ENCODE peak calls at places on chromosomes 6 and 20, in four cellular contexts. B is ovary, O is heart left ventricle, X is PC-9. H is an unnamed sample.

GRCh38 chr6:167285077-167285770 is 5.9 kb upstream of the UNC93A start:
- DNase-seq in O (no peak), X (no peak), B (no peak), H (no peak)

GRCh38 chr20:57779401-57780003 is 69.7 kb upstream of the PMEPA1 start:
- DNase-seq in O (no peak), B (no peak), X (peak; percentile 46), H (no peak)

GRCh38 chr20:709421-709820 is 33.8 kb upstream of the SCRT2 start:
- DNase-seq in O (no peak), X (no peak), B (no peak), H (no peak)

GRCh38 chr6:10073326-10073725 is 341.5 kb downstream of the TFAP2A start:
- DNase-seq in B (no peak), O (no peak), X (no peak), H (no peak)

GRCh38 chr20:11261533-11262000 is 587.8 kb upstream of the JAG1 start:
- DNase-seq in X (no peak), O (no peak), B (no peak), H (peak; percentile 76)

GRCh38 chr6:128491041-128491642 is 29.3 kb downstream of the PTPRK start:
- DNase-seq in O (no peak), B (no peak), X (no peak), H (peak; percentile 52)

GRCh38 chr20:62303327-62304226 is 780 bp downstream of the ADRM1 start:
- DNase-seq in O (no peak), B (no peak), X (peak; percentile 64), H (no peak)

GRCh38 chr6:112739766-112740165 is 392.6 kb downstream of the RFPL4B start:
- DNase-seq in B (no peak), X (no peak), O (no peak), H (no peak)

GRCh38 chr20:58420798-58421496 is 31.9 kb downstream of the VAPB start:
- DNase-seq in O (no peak), X (no peak), B (no peak), H (no peak)

GRCh38 chr20:37421988-37422387 is 76.0 kb downstream of the SRC start:
- DNase-seq in O (no peak), X (no peak), B (no peak), H (no peak)

GRCh38 chr6:25178336-25178735 is 100.8 kb upstream of the CARMIL1 start:
- DNase-seq in B (no peak), O (no peak), X (no peak), H (no peak)

GRCh38 chr6:37005061-37005810 is at the start of gene FGD2:
- DNase-seq in B (no peak), X (no peak), O (no peak), H (no peak)

GRCh38 chr6:163443985-163444553 is 29.6 kb downstream of the QKI start:
- DNase-seq in B (no peak), X (no peak), O (no peak), H (no peak)

GRCh38 chr6:3612341-3613041 is 139.0 kb downstream of the PXDC1 start:
- DNase-seq in X (peak; percentile 48), B (no peak), O (no peak), H (peak; percentile 63)

GRCh38 chr6:47076422-47077344 is 34.6 kb upstream of the ADGRF1 start:
- DNase-seq in X (no peak), B (peak; percentile 60), O (peak; percentile 39), H (no peak)

GRCh38 chr6:16336056-16336810 is 97.8 kb downstream of the GMPR start:
- DNase-seq in O (no peak), B (no peak), X (no peak), H (no peak)

GRCh38 chr6:16337280-16337975 is 99.0 kb downstream of the GMPR start:
- DNase-seq in O (peak; percentile 97), X (no peak), B (peak; percentile 95), H (peak; percentile 89)

GRCh38 chr6:16339263-16339587 is 100.8 kb downstream of the GMPR start:
- DNase-seq in B (no peak), O (no peak), X (no peak), H (no peak)

GRCh38 chr6:16335176-16335575 is 96.8 kb downstream of the GMPR start:
- DNase-seq in X (no peak), B (no peak), O (no peak), H (no peak)

GRCh38 chr6:16338577-16339262 is 100.3 kb downstream of the GMPR start:
- DNase-seq in O (peak; percentile 69), B (peak; percentile 75), X (peak; percentile 63), H (peak; percentile 95)
- H3K4me3 ChIP-seq in O (no peak overlapping the region), B (no peak overlapping the region), X (no peak overlapping the region), H (no peak overlapping the region)

DNA sequence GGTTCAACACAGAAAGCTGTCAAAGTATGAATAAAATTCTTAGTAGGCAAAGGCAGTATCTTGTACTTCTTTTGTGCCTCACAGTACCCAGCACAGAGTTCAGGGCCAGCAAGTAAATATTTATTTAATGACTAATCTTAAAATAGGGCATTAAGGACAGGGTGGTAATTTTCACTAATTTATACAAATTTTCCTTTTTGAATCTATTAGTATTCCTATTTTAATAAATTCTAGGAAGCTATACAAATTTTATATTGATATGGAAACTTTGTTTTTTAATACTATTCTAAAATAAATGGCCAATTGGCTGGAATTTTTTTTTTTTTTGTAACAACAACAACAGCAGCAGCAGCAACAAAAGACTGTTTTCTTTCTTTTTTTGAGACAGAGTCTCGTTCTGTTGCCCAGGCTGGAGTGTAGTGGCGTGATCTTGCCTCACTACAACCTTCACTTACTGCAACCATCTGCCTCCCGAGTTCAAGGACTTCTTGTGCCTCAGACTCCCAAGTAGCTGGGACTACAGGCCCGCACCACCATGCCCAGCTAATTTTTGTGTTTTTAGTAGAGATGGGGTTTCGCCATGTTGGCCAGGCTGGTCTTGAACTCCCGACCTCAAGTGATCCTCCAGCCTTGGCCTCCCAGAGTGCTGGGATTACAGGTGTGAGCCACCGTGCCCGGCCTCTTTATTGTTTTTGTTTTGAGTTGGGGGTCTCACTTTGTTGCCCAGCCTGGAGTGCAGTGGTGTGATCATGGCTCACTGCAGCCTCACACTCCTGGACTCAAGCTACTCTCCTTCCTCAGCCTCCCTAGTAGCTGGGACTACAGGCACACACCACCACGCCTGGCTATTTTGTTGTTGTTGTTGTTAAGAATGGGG is 85.2 kb downstream of the FKBP5 start:
- DNase-seq in X (no peak), O (no peak), B (no peak), H (no peak)
- H3K4me3 ChIP-seq in X (peak overlapping the region; percentile 27), O (no peak overlapping the region), B (no peak overlapping the region), H (no peak overlapping the region)

DNA sequence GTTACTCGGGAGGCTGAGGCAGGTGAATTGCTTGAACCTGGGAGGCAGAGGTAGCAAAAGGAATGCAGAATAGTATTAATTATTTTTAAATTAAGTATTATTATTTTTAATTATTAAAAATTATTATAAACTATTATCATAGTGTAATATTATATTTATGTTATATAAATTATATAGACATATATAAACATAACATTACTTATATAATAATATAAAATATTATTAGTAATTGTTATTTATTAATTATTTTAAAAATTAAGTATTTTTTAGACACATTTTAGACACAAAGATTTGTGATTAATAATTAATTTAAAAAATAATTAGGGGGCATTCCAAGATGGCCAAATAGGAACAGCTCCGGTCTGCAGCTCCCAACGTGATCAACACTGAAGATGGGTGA is 31.7 kb upstream of the TGM3 start:
- DNase-seq in B (no peak), X (no peak), O (no peak), H (no peak)
- H3K4me3 ChIP-seq in B (no peak overlapping the region), X (no peak overlapping the region), O (no peak overlapping the region), H (no peak overlapping the region)

GRCh38 chr20:53867741-53868351 is 202.5 kb downstream of the BCAS1 start:
- DNase-seq in O (no peak), X (no peak), B (no peak), H (no peak)

GRCh38 chr20:53870426-53871199 is 199.8 kb downstream of the BCAS1 start:
- DNase-seq in O (no peak), B (no peak), X (no peak), H (no peak)

GRCh38 chr20:53869466-53870258 is 200.7 kb downstream of the BCAS1 start:
- DNase-seq in O (peak; percentile 64), X (peak; percentile 64), B (peak; percentile 70), H (peak; percentile 64)

GRCh38 chr20:53866787-53867740 is 203.3 kb downstream of the BCAS1 start:
- DNase-seq in O (no peak), X (no peak), B (no peak), H (no peak)

DNA sequence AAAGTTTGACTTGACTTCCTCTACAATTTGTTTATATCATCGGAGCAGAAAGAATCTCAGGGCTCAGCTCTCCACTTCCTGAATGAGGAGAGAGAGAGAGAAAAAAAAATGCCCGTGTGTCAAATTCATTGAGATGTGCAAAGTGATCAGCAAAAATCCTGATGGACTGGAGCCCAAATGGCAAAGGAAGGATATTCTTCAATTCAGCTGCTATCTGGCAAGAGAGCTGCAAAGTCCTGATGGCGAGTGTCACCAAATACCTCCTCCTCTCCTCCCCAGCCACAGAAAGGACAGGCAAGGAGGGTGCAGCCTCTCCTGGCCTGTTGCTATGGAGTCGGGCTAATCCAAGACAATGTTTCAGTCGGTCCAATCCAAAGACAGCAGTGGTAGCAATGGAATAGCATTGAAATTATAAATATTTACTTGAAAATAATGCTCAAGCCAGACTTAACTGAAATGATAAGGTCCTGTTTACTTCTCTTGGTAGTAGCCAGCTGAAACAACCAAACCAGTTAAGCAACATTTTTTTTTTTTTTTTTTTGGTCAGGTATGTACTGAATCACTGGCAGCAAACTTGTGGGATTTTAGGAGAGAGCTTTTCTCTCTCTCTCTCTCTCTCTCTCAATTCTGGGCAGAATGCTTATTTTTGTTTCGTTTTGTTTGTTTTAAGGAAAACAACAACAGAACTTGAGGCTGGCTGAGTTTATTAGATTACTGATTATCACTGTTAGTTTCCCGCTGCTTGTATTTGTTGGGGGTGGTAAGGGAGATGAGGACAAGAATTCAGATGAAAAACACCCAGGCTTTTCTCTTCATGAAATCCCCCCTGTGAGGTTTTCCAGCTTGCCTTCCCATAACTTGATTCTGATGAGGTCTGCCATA is 204.2 kb downstream of the BCAS1 start:
- DNase-seq in X (peak; percentile 74), O (peak; percentile 41), B (peak; percentile 38), H (peak; percentile 66)
- H3K4me3 ChIP-seq in X (peak overlapping the region; percentile 56), O (peak overlapping the region; percentile 35), B (no peak overlapping the region), H (no peak overlapping the region)

DNA sequence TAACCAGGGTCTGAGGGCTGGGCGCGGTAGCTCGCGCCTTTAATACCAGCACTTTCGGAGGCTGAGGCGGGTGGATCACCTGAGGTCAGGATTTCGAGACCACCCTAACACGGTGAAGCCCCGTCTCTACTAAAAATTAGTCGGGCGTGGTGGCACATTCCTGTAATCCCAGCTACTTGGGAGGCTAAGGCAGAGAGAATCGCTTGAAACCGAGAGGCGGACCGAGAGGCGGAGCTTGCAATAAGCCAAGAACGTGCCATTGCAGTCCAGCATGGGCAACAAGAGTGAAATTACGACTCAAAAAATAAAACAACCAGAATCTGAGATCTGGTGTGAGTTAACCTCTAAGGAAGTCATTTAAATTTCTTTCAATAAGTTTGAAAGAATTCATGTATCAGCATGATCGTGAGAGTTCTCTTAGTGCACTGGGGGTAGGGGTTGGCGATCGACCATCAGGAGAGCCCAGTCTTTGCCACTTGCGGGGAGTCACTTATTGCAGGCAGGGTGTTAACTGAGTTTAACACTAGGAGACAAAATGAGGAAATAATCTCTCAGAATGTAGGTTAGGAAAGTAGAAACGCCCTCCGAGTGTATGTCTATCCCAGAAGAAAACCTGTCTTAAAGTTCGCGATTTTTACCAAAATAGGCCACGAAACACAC is 206.5 kb upstream of the ZNF184 start:
- DNase-seq in B (no peak), X (no peak), O (no peak), H (no peak)
- H3K4me3 ChIP-seq in B (peak overlapping the region; percentile 14), X (no peak overlapping the region), O (no peak overlapping the region), H (no peak overlapping the region)

GRCh38 chr20:33687993-33688937 is 2.1 kb upstream of the E2F1 start:
- DNase-seq in X (no peak), B (no peak), O (no peak), H (no peak)
- H3K4me3 ChIP-seq in X (no peak overlapping the region), B (no peak overlapping the region), O (no peak overlapping the region), H (no peak overlapping the region)

H was measured in SJSA1.